ENCODE peak calls at places on chromosome 7, in seven cellular contexts. X is stimulated activated CD4-positive, alpha-beta T cell treated with anti-CD3 and anti-CD28 coated beads, Interleukin-1b, Interleukin-23, amount 100 ng/mL, for 1 hour; F is cardiac muscle cell; L is left ventricle myocardium superior; G is mesenteric fat pad; J is HEK293T; B is amniotic stem cell. M is an unnamed sample.

GRCh38 chr7:16504019-16504418 is 22.6 kb upstream of the LRRC72 start:
- DNase-seq in X (no peak), F (peak; percentile 6), L (no peak), G (no peak), J (no peak), B (no peak), M (peak; percentile 44)

GRCh38 chr7:93720106-93720505 is 145.6 kb upstream of the CALCR start:
- DNase-seq in X (no peak), F (no peak), L (no peak), G (no peak), J (no peak), B (no peak), M (no peak)

GRCh38 chr7:71486856-71487628 is 355.1 kb downstream of the GALNT17 start:
- DNase-seq in X (no peak), F (peak; percentile 46), L (peak; percentile 50), G (no peak), J (no peak), B (no peak), M (no peak)

GRCh38 chr7:83457022-83457892 is 191.7 kb downstream of the SEMA3E start:
- DNase-seq in X (no peak), F (peak; percentile 10), L (no peak), G (no peak), J (no peak), B (no peak), M (no peak)

GRCh38 chr7:37354661-37355131 is 94.0 kb downstream of the ELMO1 start:
- DNase-seq in X (no peak), F (peak; percentile 94), L (peak; percentile 81), G (no peak), J (peak; percentile 16), B (no peak), M (peak; percentile 75)

GRCh38 chr7:99525713-99526440 is 21.4 kb downstream of the ZKSCAN5 start:
- DNase-seq in X (no peak), F (no peak), L (no peak), G (no peak), J (no peak), B (no peak), M (no peak)

GRCh38 chr7:94675356-94675755 is 19.4 kb upstream of the SGCE start:
- DNase-seq in X (no peak), F (no peak), L (no peak), G (no peak), J (no peak), B (no peak), M (no peak)

GRCh38 chr7:71349583-71350481 is 217.9 kb downstream of the GALNT17 start:
- DNase-seq in X (no peak), F (no peak), L (no peak), G (no peak), J (no peak), B (no peak), M (no peak)

GRCh38 chr7:142865766-142866165 is 10.9 kb downstream of the EPHB6 start:
- DNase-seq in X (no peak), F (no peak), L (no peak), G (peak; percentile 68), J (no peak), B (no peak), M (no peak)

GRCh38 chr7:157719008-157719682 is 382.3 kb downstream of the DNAJB6 start:
- DNase-seq in X (no peak), F (no peak), L (no peak), G (no peak), J (no peak), B (no peak), M (no peak)

GRCh38 chr7:80795174-80795573 is 123.7 kb downstream of the SEMA3C start:
- DNase-seq in X (no peak), F (peak; percentile 47), L (no peak), G (no peak), J (no peak), B (no peak), M (no peak)

GRCh38 chr7:16801111-16801542 is 3.7 kb downstream of the AGR2 start:
- DNase-seq in X (no peak), F (peak; percentile 68), L (no peak), G (no peak), J (peak; percentile 45), B (peak; percentile 46), M (peak; percentile 86)

GRCh38 chr7:4665661-4666060 is 16.4 kb upstream of the FOXK1 start:
- DNase-seq in X (no peak), F (peak; percentile 90), L (no peak), G (no peak), J (no peak), B (peak; percentile 74), M (peak; percentile 80)

GRCh38 chr7:130875265-130875741 is 141.3 kb upstream of the KLF14 start:
- DNase-seq in X (no peak), F (peak; percentile 48), L (peak; percentile 65), G (no peak), J (peak; percentile 74), B (no peak), M (peak; percentile 62)

GRCh38 chr7:151452141-151452571 is 12.2 kb upstream of the CRYGN start:
- DNase-seq in X (no peak), F (no peak), L (no peak), G (no peak), J (no peak), B (no peak), M (no peak)

GRCh38 chr7:94061316-94061715 is 57.2 kb upstream of the BET1 start:
- DNase-seq in X (no peak), F (no peak), L (no peak), G (no peak), J (no peak), B (no peak), M (no peak)

GRCh38 chr7:142481548-142481947 is 223.7 kb upstream of the PRSS58 start:
- DNase-seq in X (no peak), F (peak; percentile 38), L (no peak), G (no peak), J (no peak), B (no peak), M (no peak)